ENCODE peak calls at places on chromosomes 6 and 20, in eight cellular contexts. M is kidney; L is left ventricle myocardium inferior; W is ascending aorta; K is heart right ventricle; A is cardiac muscle cell; H is right cardiac atrium; Q is CD4-positive, alpha-beta T cell. U is an unnamed sample.

GRCh38 chr20:401682-402495 is 6.2 kb upstream of the RBCK1 start:
- DNase-seq in L (no peak), K (no peak), A (no peak), M (no peak), H (no peak), Q (no peak), W (no peak), U (no peak)

GRCh38 chr20:35273449-35274171 is 4.3 kb downstream of the MMP24OS start:
- DNase-seq in A (no peak), H (no peak), M (no peak), W (no peak), K (peak; percentile 54), Q (no peak), L (no peak), U (peak; percentile 73)

GRCh38 chr6:95133578-95133977 is 443.8 kb upstream of the MANEA start:
- DNase-seq in K (no peak), L (no peak), M (no peak), Q (no peak), A (peak; percentile 17), W (no peak), H (no peak), U (no peak)

GRCh38 chr6:28134015-28134414 is 7.7 kb upstream of the ZKSCAN8 start:
- DNase-seq in Q (no peak), A (peak; percentile 30), M (no peak), H (no peak), K (no peak), W (no peak), L (no peak), U (no peak)

GRCh38 chr6:16081337-16081736 is 47.5 kb upstream of the MYLIP start:
- DNase-seq in W (no peak), H (no peak), M (no peak), A (no peak), L (no peak), K (no peak), Q (no peak), U (no peak)

GRCh38 chr6:90343581-90343980 is 46.9 kb upstream of the BACH2 start:
- DNase-seq in H (peak; percentile 28), K (no peak), A (no peak), W (no peak), M (no peak), L (no peak), Q (no peak), U (no peak)

GRCh38 chr6:82750570-82750969 is 315.1 kb downstream of the UBE3D start:
- DNase-seq in M (no peak), H (no peak), Q (no peak), K (no peak), W (no peak), L (no peak), A (no peak), U (no peak)

GRCh38 chr20:21127201-21127981 is 1.5 kb downstream of the KIZ start:
- DNase-seq in A (no peak), Q (no peak), H (no peak), M (no peak), K (no peak), L (no peak), W (no peak), U (no peak)

GRCh38 chr6:119227377-119227776 is 122.2 kb downstream of the MAN1A1 start:
- DNase-seq in M (no peak), W (no peak), Q (no peak), A (no peak), H (no peak), L (no peak), K (no peak), U (no peak)

GRCh38 chr20:38685853-38686473 is 38.3 kb upstream of the SLC32A1 start:
- DNase-seq in H (peak; percentile 34), W (no peak), A (peak; percentile 83), M (peak; percentile 72), K (peak; percentile 44), L (peak; percentile 27), Q (peak; percentile 11), U (no peak)

GRCh38 chr6:89268776-89269175 is 46.3 kb downstream of the GABRR2 start:
- DNase-seq in M (no peak), K (no peak), A (no peak), L (no peak), Q (no peak), W (no peak), H (no peak), U (no peak)

GRCh38 chr20:2756056-2756611 is 44.3 kb downstream of the CPXM1 start:
- DNase-seq in Q (no peak), L (no peak), H (no peak), A (peak; percentile 63), K (no peak), W (peak; percentile 43), M (no peak), U (no peak)

GRCh38 chr6:89952361-89952680 is 58.1 kb downstream of the GJA10 start:
- DNase-seq in W (no peak), H (no peak), A (no peak), K (no peak), Q (no peak), L (no peak), M (no peak), U (no peak)

GRCh38 chr6:138654715-138655634 is 118.6 kb upstream of the CCDC28A start:
- DNase-seq in W (no peak), A (no peak), Q (no peak), L (no peak), H (no peak), K (no peak), M (no peak), U (no peak)

GRCh38 chr6:112931835-112932234 is 584.7 kb downstream of the RFPL4B start:
- DNase-seq in H (no peak), L (no peak), K (no peak), M (no peak), A (no peak), W (no peak), Q (no peak), U (no peak)

GRCh38 chr6:89278956-89279355 is 36.1 kb downstream of the GABRR2 start:
- DNase-seq in M (no peak), L (no peak), W (no peak), K (no peak), Q (no peak), H (no peak), A (no peak), U (no peak)

GRCh38 chr6:116298273-116298672 is 18.5 kb upstream of the TSPYL1 start:
- DNase-seq in W (no peak), H (no peak), M (no peak), K (no peak), Q (no peak), L (no peak), A (no peak), U (no peak)

GRCh38 chr20:13336308-13337089 is 115.4 kb downstream of the ISM1 start:
- DNase-seq in L (no peak), W (no peak), K (no peak), Q (no peak), A (no peak), H (no peak), M (no peak), U (no peak)

GRCh38 chr6:35140991-35141720 is at the start of gene TCP11:
- DNase-seq in Q (no peak), L (peak; percentile 28), H (peak; percentile 52), K (peak; percentile 54), W (no peak), A (no peak), M (peak; percentile 79), U (no peak)

GRCh38 chr6:168188974-168189678 is 110.1 kb upstream of the FRMD1 start:
- DNase-seq in M (no peak), Q (no peak), A (no peak), L (no peak), W (peak; percentile 62), K (no peak), H (no peak), U (no peak)

GRCh38 chr6:158737710-158738615 is 81.2 kb downstream of the EZR start:
- DNase-seq in M (no peak), H (no peak), A (no peak), K (no peak), Q (no peak), W (no peak), L (no peak), U (no peak)

GRCh38 chr6:137978252-137978896 is 111.3 kb downstream of the TNFAIP3 start:
- DNase-seq in L (no peak), A (no peak), H (no peak), K (no peak), M (no peak), Q (no peak), W (no peak), U (no peak)

GRCh38 chr20:4544765-4545164 is 176.9 kb upstream of the PRND start:
- DNase-seq in M (no peak), H (no peak), A (no peak), Q (no peak), L (no peak), K (no peak), W (no peak), U (no peak)

DNA sequence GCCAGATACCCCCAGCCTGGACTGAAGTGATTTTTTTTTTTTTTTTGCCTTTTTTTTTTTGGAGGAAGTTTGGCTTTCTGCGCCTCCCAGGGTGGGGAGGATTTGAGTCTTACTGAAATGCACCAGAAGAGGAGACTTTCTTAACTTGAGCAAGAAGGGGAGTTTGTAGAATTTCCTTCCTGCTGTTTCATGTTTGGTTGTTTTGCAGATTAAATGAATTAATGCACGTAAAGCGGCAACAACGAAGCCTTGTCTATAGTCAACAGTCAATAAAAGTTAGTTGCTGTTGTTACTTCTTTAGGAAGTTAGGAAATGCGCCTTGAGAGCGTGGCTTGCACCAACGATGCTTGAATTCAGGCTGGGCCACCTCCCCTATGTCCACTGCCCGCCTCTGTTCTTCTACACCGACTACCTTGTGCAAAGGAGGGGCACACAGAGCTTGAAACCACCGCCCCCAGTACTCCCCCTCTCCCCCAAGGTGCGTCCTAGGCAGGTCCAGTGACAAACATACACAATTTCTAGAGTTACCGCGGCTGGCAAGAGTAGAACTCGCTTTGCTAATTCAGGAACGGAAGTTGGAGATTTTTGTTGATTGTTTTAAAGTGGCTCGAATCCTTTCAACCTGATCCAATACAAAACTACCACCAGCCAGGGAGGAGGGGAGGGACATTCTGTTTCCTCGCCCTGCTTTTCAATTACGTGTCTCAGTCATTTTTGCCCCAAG is 828 bp upstream of the CYP24A1 start:
- DNase-seq in M (no peak), Q (no peak), L (no peak), H (no peak), W (no peak), A (no peak), K (no peak), U (no peak)
- H3K27ac ChIP-seq in M (no peak overlapping the region), Q (no peak overlapping the region), L (no peak overlapping the region), H (no peak overlapping the region), W (no peak overlapping the region), A (no peak overlapping the region), K (no peak overlapping the region), U (no peak overlapping the region)

GRCh38 chr20:6767166-6767535 is 335 bp upstream of the BMP2 start:
- DNase-seq in W (no peak), L (no peak), K (no peak), H (no peak), M (no peak), A (no peak), Q (no peak), U (peak; percentile 31)
- H3K27ac ChIP-seq in W (peak overlapping the region; percentile 52), L (peak overlapping the region; percentile 76), K (peak overlapping the region; percentile 58), H (peak overlapping the region; percentile 57), M (peak overlapping the region; percentile 15), A (peak overlapping the region; percentile 66), Q (no peak overlapping the region), U (peak overlapping the region; percentile 43)

GRCh38 chr6:100172322-100172713 is 178.3 kb upstream of the MCHR2 start:
- DNase-seq in M (no peak), Q (no peak), L (no peak), K (no peak), H (no peak), W (no peak), A (no peak), U (no peak)
- H3K27ac ChIP-seq in M (no peak overlapping the region), Q (no peak overlapping the region), L (no peak overlapping the region), K (no peak overlapping the region), H (no peak overlapping the region), W (no peak overlapping the region), A (no peak overlapping the region), U (no peak overlapping the region)

GRCh38 chr6:57024321-57024720 is 22.2 kb upstream of the KIAA1586 start:
- DNase-seq in L (no peak), W (no peak), A (no peak), Q (no peak), H (no peak), K (no peak), M (no peak), U (no peak)
- H3K27ac ChIP-seq in L (no peak overlapping the region), W (no peak overlapping the region), A (no peak overlapping the region), Q (no peak overlapping the region), H (no peak overlapping the region), K (no peak overlapping the region), M (no peak overlapping the region), U (no peak overlapping the region)